ENCODE peak calls at places on chromosome 7, in six cellular contexts. M, X, D, R, G and I are unnamed samples.
A peak's percentile ranks its signal among the peaks of the same experiment; 100 is the strongest.

GRCh38 chr7:1794888-1795542 is 124.9 kb downstream of the ELFN1 start:
- DNase-seq in M (no peak), X (no peak), D (no peak), R (no peak), G (no peak), I (peak; percentile 10)

GRCh38 chr7:74365320-74366022 is 76.3 kb downstream of the CLIP2 start:
- DNase-seq in M (no peak), X (peak; percentile 95), D (peak; percentile 84), R (no peak), G (peak; percentile 86), I (peak; percentile 58)

GRCh38 chr7:148334959-148335577 is 255.5 kb upstream of the C7orf33 start:
- DNase-seq in M (no peak), X (peak; percentile 95), D (no peak), R (no peak), G (peak; percentile 50), I (peak; percentile 16)

GRCh38 chr7:146768941-146769340 is 652.3 kb downstream of the CNTNAP2 start:
- DNase-seq in M (no peak), X (no peak), D (no peak), R (no peak), G (no peak), I (no peak)

GRCh38 chr7:149865437-149865836 is 8.3 kb upstream of the ATP6V0E2 start:
- DNase-seq in M (no peak), X (no peak), D (no peak), R (peak; percentile 65), G (peak; percentile 49), I (peak; percentile 62)

GRCh38 chr7:151132461-151133205 is 34.9 kb downstream of the GBX1 start:
- DNase-seq in M (no peak), X (no peak), D (no peak), R (no peak), G (no peak), I (no peak)

GRCh38 chr7:110905773-110906566 is 185.0 kb upstream of the LRRN3 start:
- DNase-seq in M (no peak), X (no peak), D (no peak), R (no peak), G (no peak), I (no peak)

GRCh38 chr7:131529617-131530016 is 26.8 kb downstream of the PODXL start:
- DNase-seq in M (no peak), X (no peak), D (no peak), R (no peak), G (no peak), I (no peak)

GRCh38 chr7:155280446-155281410 is 16.9 kb upstream of the INSIG1 start:
- DNase-seq in M (no peak), X (no peak), D (no peak), R (no peak), G (no peak), I (no peak)

GRCh38 chr7:17769918-17770317 is 170.4 kb downstream of the SNX13 start:
- DNase-seq in M (no peak), X (peak; percentile 78), D (peak; percentile 70), R (peak; percentile 16), G (peak; percentile 88), I (peak; percentile 84)

GRCh38 chr7:88219781-88220747 is at the start of gene SRI:
- DNase-seq in M (peak; percentile 92), X (peak; percentile 92), D (peak; percentile 89), R (peak; percentile 88), G (peak; percentile 80), I (peak; percentile 83)

GRCh38 chr7:139709460-139709859 is 68.3 kb downstream of the HIPK2 start:
- DNase-seq in M (no peak), X (no peak), D (no peak), R (no peak), G (peak; percentile 83), I (peak; percentile 19)

GRCh38 chr7:36006656-36007229 is 146.3 kb upstream of the EEPD1 start:
- DNase-seq in M (no peak), X (peak; percentile 21), D (no peak), R (no peak), G (peak; percentile 19), I (no peak)

GRCh38 chr7:78402096-78402495 is 603.5 kb downstream of the PHTF2 start:
- DNase-seq in M (no peak), X (no peak), D (no peak), R (no peak), G (no peak), I (no peak)

GRCh38 chr7:137539111-137539715 is 195.7 kb upstream of the PTN start:
- DNase-seq in M (no peak), X (no peak), D (no peak), R (no peak), G (peak; percentile 77), I (peak; percentile 75)

GRCh38 chr7:3246133-3246532 is 54.9 kb upstream of the SDK1 start:
- DNase-seq in M (no peak), X (peak; percentile 49), D (no peak), R (no peak), G (no peak), I (no peak)

GRCh38 chr7:16564909-16565426 is 38.3 kb downstream of the LRRC72 start:
- DNase-seq in M (no peak), X (peak; percentile 60), D (no peak), R (no peak), G (peak; percentile 76), I (peak; percentile 73)

GRCh38 chr7:13017325-13017853 is 330.0 kb downstream of the ARL4A start:
- DNase-seq in M (no peak), X (peak; percentile 89), D (no peak), R (no peak), G (peak; percentile 86), I (peak; percentile 55)

GRCh38 chr7:77563275-77563674 is 26.2 kb downstream of the PTPN12 start:
- DNase-seq in M (no peak), X (no peak), D (no peak), R (no peak), G (no peak), I (no peak)

GRCh38 chr7:156823441-156823840 is 69.5 kb downstream of the LMBR1 start:
- DNase-seq in M (no peak), X (no peak), D (no peak), R (no peak), G (peak; percentile 54), I (peak; percentile 38)

GRCh38 chr7:90769036-90769435 is 172.9 kb downstream of the CDK14 start:
- DNase-seq in M (no peak), X (no peak), D (no peak), R (no peak), G (no peak), I (no peak)

GRCh38 chr7:90775383-90775965 is 179.4 kb downstream of the CDK14 start:
- DNase-seq in M (no peak), X (no peak), D (no peak), R (no peak), G (no peak), I (no peak)

GRCh38 chr7:90773269-90773668 is 177.1 kb downstream of the CDK14 start:
- DNase-seq in M (no peak), X (no peak), D (no peak), R (no peak), G (no peak), I (no peak)

GRCh38 chr7:90771281-90771680 is 175.2 kb downstream of the CDK14 start:
- DNase-seq in M (no peak), X (no peak), D (no peak), R (no peak), G (peak; percentile 83), I (peak; percentile 44)

GRCh38 chr7:90772410-90772809 is 176.3 kb downstream of the CDK14 start:
- DNase-seq in M (no peak), X (no peak), D (no peak), R (no peak), G (no peak), I (no peak)
- H3K4me3 ChIP-seq in M (no peak overlapping the region), X (no peak overlapping the region), D (no peak overlapping the region), R (no peak overlapping the region), G (no peak overlapping the region), I (no peak overlapping the region)

GRCh38 chr7:142438235-142438922 is 180.5 kb upstream of the PRSS58 start:
- DNase-seq in M (no peak), X (peak; percentile 77), D (peak; percentile 49), R (no peak), G (peak; percentile 79), I (peak; percentile 47)
- TF ChIP-seq CTCF in M (peak; percentile 82), X (peak; percentile 83), D (peak; percentile 32), R (peak; percentile 42), G (peak; percentile 94), I (peak; percentile 76)

GRCh38 chr7:53209129-53209528 is 173.7 kb downstream of the POM121L12 start:
- DNase-seq in M (no peak), X (no peak), D (no peak), R (no peak), G (no peak), I (no peak)

GRCh38 chr7:53218730-53219504 is 183.5 kb downstream of the POM121L12 start:
- DNase-seq in M (no peak), X (peak; percentile 78), D (no peak), R (no peak), G (no peak), I (no peak)

GRCh38 chr7:53214463-53214862 is 179.0 kb downstream of the POM121L12 start:
- DNase-seq in M (no peak), X (no peak), D (no peak), R (no peak), G (peak; percentile 0), I (no peak)
- H3K4me3 ChIP-seq in M (no peak overlapping the region), X (no peak overlapping the region), D (no peak overlapping the region), R (no peak overlapping the region), G (no peak overlapping the region), I (no peak overlapping the region)

GRCh38 chr7:115217373-115217772 is 295.5 kb downstream of the MDFIC start:
- DNase-seq in M (no peak), X (no peak), D (no peak), R (no peak), G (peak; percentile 39), I (peak; percentile 31)
- TF ChIP-seq CTCF in M (peak; percentile 20), X (no peak), D (peak; percentile 16), R (peak; percentile 27), G (peak; percentile 44), I (peak; percentile 38)

GRCh38 chr7:68792351-68792750 is 805.9 kb upstream of the AUTS2 start:
- DNase-seq in M (no peak), X (no peak), D (no peak), R (no peak), G (no peak), I (no peak)
- H3K4me3 ChIP-seq in M (no peak overlapping the region), X (no peak overlapping the region), D (no peak overlapping the region), R (no peak overlapping the region), G (no peak overlapping the region), I (no peak overlapping the region)